ENCODE peak calls at places on chromosome 4, in seven cellular contexts. B is left lung, P is HFF-Myc, A is omental fat pad, U is Calu3, V is right lobe of liver, R is pancreas. M is an unnamed sample.

GRCh38 chr4:126354784-126355183 is 1040.0 kb downstream of the FAT4 start:
- DNase-seq in B (no peak), P (no peak), A (no peak), U (peak), V (no peak), R (no peak), M (no peak)

GRCh38 chr4:157265281-157265680 is 44.8 kb downstream of the GRIA2 start:
- DNase-seq in B (no peak), P (peak), A (no peak), U (peak), V (no peak), R (no peak), M (no peak)

GRCh38 chr4:113760852-113761681 is 471 bp downstream of the CAMK2D start:
- DNase-seq in B (peak), P (no peak), A (peak), U (peak), V (peak), R (peak), M (no peak)

GRCh38 chr4:137650051-137650450 is 117.8 kb upstream of the PCDH18 start:
- DNase-seq in B (no peak), P (no peak), A (no peak), U (no peak), V (no peak), R (no peak), M (no peak)

GRCh38 chr4:155974476-155974749 is 20.7 kb upstream of the CTSO start:
- DNase-seq in B (no peak), P (no peak), A (no peak), U (no peak), V (no peak), R (no peak), M (no peak)

GRCh38 chr4:10605056-10605455 is 79.5 kb downstream of the CLNK start:
- DNase-seq in B (no peak), P (no peak), A (no peak), U (no peak), V (no peak), R (no peak), M (no peak)

GRCh38 chr4:12507868-12508481 is 976.2 kb downstream of the RAB28 start:
- DNase-seq in B (no peak), P (no peak), A (no peak), U (no peak), V (no peak), R (no peak), M (no peak)

GRCh38 chr4:119238068-119238722 is 25.7 kb downstream of the USP53 start:
- DNase-seq in B (no peak), P (no peak), A (no peak), U (no peak), V (no peak), R (no peak), M (no peak)

GRCh38 chr4:55475394-55476243 is 71.1 kb downstream of the CLOCK start:
- DNase-seq in B (no peak), P (peak), A (no peak), U (no peak), V (no peak), R (no peak), M (no peak)

GRCh38 chr4:9947168-9948062 is 73.9 kb downstream of the SLC2A9 start:
- DNase-seq in B (no peak), P (no peak), A (no peak), U (no peak), V (no peak), R (no peak), M (no peak)

GRCh38 chr4:3706565-3707422 is 59.4 kb upstream of the ADRA2C start:
- DNase-seq in B (peak), P (no peak), A (no peak), U (no peak), V (no peak), R (no peak), M (no peak)

GRCh38 chr4:159278399-159278798 is 175.5 kb downstream of the RAPGEF2 start:
- DNase-seq in B (no peak), P (no peak), A (no peak), U (no peak), V (no peak), R (no peak), M (no peak)

GRCh38 chr4:5712517-5712916 is 1.5 kb downstream of the EVC start:
- DNase-seq in B (no peak), P (peak), A (no peak), U (no peak), V (no peak), R (no peak), M (no peak)

GRCh38 chr4:153647975-153648374 is 36.1 kb upstream of the TLR2 start:
- DNase-seq in B (no peak), P (no peak), A (no peak), U (no peak), V (no peak), R (no peak), M (no peak)

GRCh38 chr4:153651961-153652784 is 31.9 kb upstream of the TLR2 start:
- DNase-seq in B (no peak), P (no peak), A (no peak), U (no peak), V (no peak), R (no peak), M (no peak)

GRCh38 chr4:153651041-153651960 is 32.8 kb upstream of the TLR2 start:
- DNase-seq in B (peak), P (no peak), A (no peak), U (no peak), V (peak), R (peak), M (no peak)

GRCh38 chr4:153645183-153645582 is 38.9 kb upstream of the TLR2 start:
- DNase-seq in B (no peak), P (no peak), A (no peak), U (no peak), V (no peak), R (no peak), M (no peak)

DNA sequence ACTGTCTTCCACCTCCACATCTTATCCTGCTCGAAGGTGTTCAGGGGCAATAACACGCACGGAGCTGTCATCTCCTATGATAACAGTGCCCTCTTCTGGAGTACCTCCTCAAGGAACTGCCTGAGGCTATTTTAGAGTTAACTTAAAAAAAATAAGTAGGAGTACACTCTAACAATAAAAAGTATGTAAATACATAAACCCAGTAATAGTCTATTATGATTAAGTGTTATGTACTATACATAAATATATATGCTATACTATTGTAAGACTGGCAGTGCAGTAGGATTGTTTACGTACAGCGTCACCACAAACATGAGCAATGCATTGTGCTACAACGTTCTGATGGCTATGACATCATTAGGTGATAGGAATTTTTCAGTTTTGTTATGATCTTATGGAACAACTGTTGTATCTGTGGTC is 34.5 kb upstream of the TLR2 start:
- DNase-seq in B (no peak), P (no peak), A (no peak), U (no peak), V (no peak), R (no peak), M (no peak)
- TF ChIP-seq CTCF in B (no peak), P (peak), A (no peak), U (no peak), V (peak), R (no peak), M (peak)

GRCh38 chr4:139453041-139453370 is 915 bp upstream of the RAB33B start:
- DNase-seq in B (no peak), P (peak), A (no peak), U (peak), V (peak), R (no peak), M (no peak)
- TF ChIP-seq CTCF in B (no peak), P (peak), A (no peak), U (peak), V (peak), R (peak), M (peak)

GRCh38 chr4:2042947-2043395 is 16.2 kb upstream of the NAT8L start:
- DNase-seq in B (no peak), P (no peak), A (peak), U (no peak), V (no peak), R (no peak), M (no peak)

GRCh38 chr4:2043396-2044118 is 15.6 kb upstream of the NAT8L start:
- DNase-seq in B (no peak), P (no peak), A (peak), U (no peak), V (no peak), R (no peak), M (no peak)

GRCh38 chr4:2044119-2044485 is 15.0 kb upstream of the NAT8L start:
- DNase-seq in B (no peak), P (no peak), A (no peak), U (no peak), V (no peak), R (no peak), M (no peak)

GRCh38 chr4:2041234-2042130 is 17.6 kb upstream of the NAT8L start:
- DNase-seq in B (peak), P (peak), A (peak), U (peak), V (peak), R (peak), M (peak)

GRCh38 chr4:2042207-2042946 is 16.8 kb upstream of the NAT8L start:
- DNase-seq in B (no peak), P (no peak), A (peak), U (peak), V (no peak), R (no peak), M (no peak)
- TF ChIP-seq CTCF in B (no peak), P (no peak), A (no peak), U (no peak), V (no peak), R (no peak), M (no peak)

GRCh38 chr4:69154021-69154420 is 57.7 kb downstream of the UGT2B7 start:
- DNase-seq in B (no peak), P (no peak), A (no peak), U (no peak), V (no peak), R (no peak), M (no peak)

DNA sequence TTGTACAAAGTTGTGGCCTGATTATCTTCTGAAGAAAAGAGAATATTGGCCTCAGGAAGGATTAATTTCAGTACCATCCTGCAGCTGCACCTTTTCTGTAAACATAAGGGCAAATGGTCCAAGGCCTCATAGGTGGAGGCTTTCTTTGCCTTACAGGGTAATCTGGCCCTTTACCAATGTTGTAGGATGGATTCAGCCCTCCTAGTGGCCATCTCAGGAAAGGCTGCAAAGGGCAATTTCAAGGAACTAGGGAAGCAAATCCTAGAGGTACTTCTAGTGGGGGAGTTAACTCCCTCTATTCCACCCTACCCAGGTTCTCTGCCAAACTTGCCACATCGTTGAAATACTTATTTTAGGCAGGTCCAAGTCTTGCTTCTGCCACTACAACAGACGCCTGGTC is 57.6 kb downstream of the UGT2B11 start:
- DNase-seq in B (no peak), P (no peak), A (no peak), U (peak), V (no peak), R (no peak), M (no peak)
- TF ChIP-seq CTCF in B (no peak), P (peak), A (no peak), U (no peak), V (peak), R (no peak), M (no peak)

GRCh38 chr4:35934370-35934981 is 309.8 kb downstream of the ARAP2 start:
- DNase-seq in B (no peak), P (peak), A (no peak), U (no peak), V (no peak), R (no peak), M (no peak)
- TF ChIP-seq CTCF in B (no peak), P (no peak), A (no peak), U (no peak), V (peak), R (peak), M (peak)

GRCh38 chr4:122218762-122219161 is 66.6 kb downstream of the BLTP1 start:
- DNase-seq in B (no peak), P (no peak), A (no peak), U (no peak), V (no peak), R (no peak), M (no peak)
- TF ChIP-seq CTCF in B (no peak), P (peak), A (no peak), U (no peak), V (peak), R (no peak), M (peak)

GRCh38 chr4:38180456-38180855 is 220.3 kb downstream of the PTTG2 start:
- DNase-seq in B (no peak), P (no peak), A (no peak), U (peak), V (no peak), R (no peak), M (no peak)

GRCh38 chr4:38188136-38188535 is 227.9 kb downstream of the PTTG2 start:
- DNase-seq in B (no peak), P (no peak), A (no peak), U (no peak), V (no peak), R (no peak), M (no peak)

GRCh38 chr4:38182334-38182998 is 222.3 kb downstream of the PTTG2 start:
- DNase-seq in B (no peak), P (no peak), A (no peak), U (no peak), V (no peak), R (no peak), M (no peak)

GRCh38 chr4:38185406-38185805 is 225.2 kb downstream of the PTTG2 start:
- DNase-seq in B (no peak), P (no peak), A (no peak), U (no peak), V (no peak), R (no peak), M (no peak)

DNA sequence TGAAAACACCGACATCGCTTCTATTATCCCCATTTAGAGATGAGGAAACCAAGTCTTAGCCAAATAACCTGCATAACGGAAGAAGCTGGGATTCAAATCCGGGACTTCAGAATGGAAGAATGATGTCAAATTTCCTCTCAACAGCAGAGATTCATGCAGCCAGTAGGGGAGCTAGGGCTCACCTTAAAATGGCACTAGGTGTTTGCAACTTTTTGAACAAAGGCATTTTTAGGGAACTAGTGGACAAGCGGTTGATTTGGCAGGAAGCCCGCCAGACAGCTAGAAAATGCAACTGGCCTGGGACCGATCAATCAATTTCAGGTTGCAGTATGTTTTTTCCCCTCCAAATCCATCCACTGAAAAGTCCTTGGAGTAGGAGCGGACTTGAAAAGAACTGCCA is 224.2 kb downstream of the PTTG2 start:
- DNase-seq in B (no peak), P (no peak), A (no peak), U (peak), V (no peak), R (no peak), M (no peak)
- TF ChIP-seq CTCF in B (no peak), P (peak), A (no peak), U (no peak), V (no peak), R (no peak), M (no peak)